ENCODE peak calls at places on chromosomes 13 and 19, in seven cellular contexts. F is upper lobe of left lung, O is A673, S is lower lobe of right lung, E is testis, D is heart left ventricle, A is hepatocyte. R is an unnamed sample.

GRCh38 chr13:44779085-44779484 is 203.0 kb upstream of the TSC22D1 start:
- DNase-seq in A (no peak), D (no peak), E (no peak), F (no peak), O (no peak), S (no peak), R (no peak)

GRCh38 chr13:98672947-98673545 is 79.4 kb downstream of the SLC15A1 start:
- DNase-seq in A (peak; percentile 83), O (peak; percentile 75), D (peak; percentile 66), E (peak; percentile 67), S (peak; percentile 79), F (no peak), R (peak; percentile 90)

GRCh38 chr19:52369463-52370340 is at the start of gene ZNF880:
- DNase-seq in D (peak; percentile 95), S (peak; percentile 94), O (peak; percentile 87), E (peak; percentile 97), A (peak; percentile 96), F (peak; percentile 95), R (peak; percentile 97)

GRCh38 chr19:5361407-5361806 is 20.8 kb upstream of the PTPRS start:
- DNase-seq in O (no peak), S (no peak), A (no peak), D (no peak), E (no peak), F (no peak), R (no peak)

GRCh38 chr13:109785141-109785891 is 1.1 kb downstream of the IRS2 start:
- DNase-seq in D (no peak), S (peak; percentile 79), O (peak; percentile 87), E (peak; percentile 55), A (peak; percentile 72), F (peak; percentile 89), R (peak; percentile 76)

GRCh38 chr19:45424191-45425058 is 708 bp upstream of the ERCC1 start:
- DNase-seq in S (peak; percentile 73), D (peak; percentile 69), O (peak; percentile 94), F (peak; percentile 68), E (peak; percentile 53), A (peak; percentile 87), R (peak; percentile 91)

GRCh38 chr19:1243768-1244692 is 2.5 kb downstream of the ATP5F1D start:
- DNase-seq in A (peak; percentile 93), O (peak; percentile 94), E (peak; percentile 90), D (peak; percentile 90), F (peak; percentile 94), S (peak; percentile 91), R (peak; percentile 94)

GRCh38 chr19:39154626-39155100 is 29.1 kb downstream of the PAK4 start:
- DNase-seq in O (no peak), F (no peak), S (peak; percentile 84), A (peak; percentile 67), D (no peak), E (no peak), R (no peak)

GRCh38 chr13:43441916-43442315 is 344.9 kb downstream of the ENOX1 start:
- DNase-seq in E (no peak), O (no peak), D (no peak), A (no peak), S (no peak), F (no peak), R (no peak)

GRCh38 chr13:86906458-86906857 is 764.7 kb upstream of the SLITRK5 start:
- DNase-seq in S (no peak), E (no peak), O (no peak), F (no peak), A (no peak), D (no peak), R (no peak)

GRCh38 chr13:30107536-30108136 is 199.7 kb downstream of the KATNAL1 start:
- DNase-seq in F (no peak), E (no peak), O (no peak), S (peak; percentile 68), A (no peak), D (no peak), R (peak; percentile 38)

GRCh38 chr13:75485286-75486062 is 3.5 kb upstream of the TBC1D4 start:
- DNase-seq in D (no peak), A (no peak), E (no peak), F (no peak), O (no peak), S (no peak), R (no peak)

GRCh38 chr19:51158474-51159129 is 16.5 kb downstream of the SIGLEC7 start:
- DNase-seq in O (peak; percentile 66), A (peak; percentile 47), E (peak; percentile 71), F (no peak), S (peak; percentile 76), D (no peak), R (peak; percentile 9)

GRCh38 chr13:72246396-72246795 is 379.4 kb upstream of the DACH1 start:
- DNase-seq in S (no peak), O (no peak), D (no peak), F (no peak), A (no peak), E (no peak), R (no peak)

GRCh38 chr13:75217949-75218348 is 264.0 kb downstream of the TBC1D4 start:
- DNase-seq in E (peak; percentile 72), D (no peak), F (no peak), O (peak; percentile 10), S (no peak), A (no peak), R (peak; percentile 71)

GRCh38 chr13:52980695-52981094 is 47.9 kb upstream of the OLFM4 start:
- DNase-seq in F (no peak), D (no peak), A (no peak), E (no peak), S (no peak), O (no peak), R (no peak)

GRCh38 chr19:35142531-35143230 is 374 bp upstream of the FXYD7 start:
- DNase-seq in E (peak; percentile 60), S (no peak), D (peak; percentile 43), O (peak; percentile 64), A (peak; percentile 72), F (peak; percentile 93), R (peak; percentile 64)

GRCh38 chr19:49581007-49581508 is at the start of gene PRRG2:
- DNase-seq in D (no peak), F (no peak), O (no peak), A (peak; percentile 52), E (no peak), S (peak; percentile 60), R (no peak)

GRCh38 chr13:75762066-75762937 is 126.2 kb downstream of the LMO7 start:
- DNase-seq in D (no peak), O (no peak), S (no peak), A (peak; percentile 50), E (no peak), F (no peak), R (peak; percentile 33)

GRCh38 chr13:36553501-36553900 is 120.3 kb upstream of the SERTM1 start:
- DNase-seq in D (no peak), E (no peak), O (no peak), S (no peak), F (no peak), A (peak; percentile 13), R (peak; percentile 25)

GRCh38 chr13:95176611-95177259 is 124.5 kb downstream of the ABCC4 start:
- DNase-seq in E (no peak), D (no peak), A (peak; percentile 19), O (no peak), F (no peak), S (no peak), R (peak; percentile 84)

GRCh38 chr19:33685541-33685940 is 63.8 kb downstream of the CHST8 start:
- DNase-seq in D (no peak), A (no peak), S (no peak), F (no peak), O (no peak), E (no peak), R (no peak)

GRCh38 chr13:74145249-74145970 is 11.2 kb upstream of the KLF12 start:
- DNase-seq in E (no peak), O (no peak), A (peak; percentile 23), D (no peak), F (no peak), S (no peak), R (peak; percentile 61)

GRCh38 chr13:64088491-64088890 is 2672.8 kb upstream of the PCDH20 start:
- DNase-seq in A (no peak), S (no peak), O (peak; percentile 57), E (no peak), F (no peak), D (no peak), R (no peak)

GRCh38 chr19:30046522-30046921 is 104.5 kb downstream of the URI1 start:
- DNase-seq in O (peak; percentile 39), D (no peak), F (no peak), S (no peak), A (no peak), E (no peak), R (no peak)

GRCh38 chr19:19541572-19541971 is 3.5 kb downstream of the CILP2 start:
- DNase-seq in F (no peak), S (no peak), D (no peak), E (no peak), O (no peak), A (no peak), R (no peak)
- H3K27me3 ChIP-seq in F (peaks cover 48% of the 10 kb centered on the region), S (peaks cover 81% of the 10 kb centered on the region), D (peaks cover 41% of the 10 kb centered on the region), E (no peaks in the 10 kb centered on the region), O (no peaks in the 10 kb centered on the region), A (no peaks in the 10 kb centered on the region), R (peaks cover 30% of the 10 kb centered on the region)

GRCh38 chr13:40406405-40407138 is 259.9 kb downstream of the FOXO1 start:
- DNase-seq in S (no peak), D (no peak), E (no peak), F (no peak), O (no peak), A (peak; percentile 50), R (peak; percentile 13)
- H3K4me1 ChIP-seq in S (peaks cover 41% of the 10 kb centered on the region), D (peaks cover 43% of the 10 kb centered on the region), E (peaks cover 8% of the 10 kb centered on the region), F (peaks cover 18% of the 10 kb centered on the region), O (no peaks in the 10 kb centered on the region), A (peaks cover 11% of the 10 kb centered on the region), R (peaks cover 78% of the 10 kb centered on the region)

GRCh38 chr19:11375143-11375948 is 880 bp downstream of the SWSAP1 start:
- DNase-seq in F (peak; percentile 85), S (peak; percentile 81), O (peak; percentile 44), E (peak; percentile 61), D (peak; percentile 49), A (peak; percentile 67), R (no peak)

GRCh38 chr19:11370744-11371143 is 3.7 kb upstream of the SWSAP1 start:
- DNase-seq in D (no peak), A (no peak), F (no peak), S (no peak), O (no peak), E (no peak), R (no peak)

GRCh38 chr19:11374449-11375142 is at the start of gene SWSAP1:
- DNase-seq in F (peak; percentile 97), O (peak; percentile 100), E (peak; percentile 99), A (peak; percentile 99), S (peak; percentile 98), D (peak; percentile 99), R (peak; percentile 99)

GRCh38 chr19:11373166-11373884 is 1.1 kb upstream of the SWSAP1 start:
- DNase-seq in D (no peak), E (peak; percentile 76), F (no peak), S (no peak), A (peak; percentile 81), O (peak; percentile 61), R (no peak)

GRCh38 chr19:11373885-11374448 is 499 bp upstream of the SWSAP1 start:
- DNase-seq in E (no peak), O (no peak), F (no peak), A (no peak), D (no peak), S (no peak), R (no peak)
- H3K4me3 ChIP-seq in E (peak overlapping the region; percentile 73), O (peak overlapping the region; percentile 61), F (peak overlapping the region; percentile 1), A (peak overlapping the region; percentile 20), D (peak overlapping the region; percentile 75), S (peak overlapping the region; percentile 62), R (peak overlapping the region; percentile 87)

DNA sequence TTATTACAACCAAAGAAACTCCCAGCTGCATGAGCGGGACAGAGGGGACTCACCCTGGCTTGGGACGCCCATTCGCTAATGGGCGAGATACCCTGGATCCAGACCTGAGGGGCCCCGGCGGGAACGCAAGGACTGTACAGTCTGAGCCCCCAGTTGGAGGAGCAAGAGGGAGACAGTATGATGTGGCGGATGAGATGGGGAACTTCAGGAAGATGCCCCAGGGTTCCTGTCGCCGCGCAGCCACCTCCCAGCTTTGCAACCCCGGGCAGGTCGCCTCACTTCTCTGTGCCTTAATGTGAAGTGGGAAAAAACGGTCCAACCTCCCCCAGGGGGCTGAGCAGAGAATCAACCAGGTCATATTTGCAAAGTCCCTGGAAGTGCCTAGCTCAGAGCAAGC is 2.5 kb downstream of the NPAS1 start:
- DNase-seq in A (peak; percentile 3), S (no peak), D (no peak), E (no peak), F (no peak), O (no peak), R (no peak)
- H3K27me3 ChIP-seq in A (peaks cover 63% of the 10 kb centered on the region), S (peaks cover 82% of the 10 kb centered on the region), D (peaks cover 83% of the 10 kb centered on the region), E (no peaks in the 10 kb centered on the region), F (peaks cover 48% of the 10 kb centered on the region), O (peaks cover 36% of the 10 kb centered on the region), R (peaks cover 8% of the 10 kb centered on the region)

R was measured in adipocyte.